ENCODE peak calls at places on chromosome 17, in eight cellular contexts. One of them, this sample, is unnamed.

GRCh38 chr17:46751425-46751824 is 67.1 kb downstream of the WNT3 start:
- DNase-seq in lower leg skin: no peak
- DNase-seq in A549: no peak
- DNase-seq in H1: no peak
- DNase-seq in vagina: no peak
- DNase-seq in esophagus squamous epithelium: no peak
- DNase-seq in upper lobe of left lung: no peak
- DNase-seq in transverse colon: no peak
- DNase-seq in this sample: no peak

GRCh38 chr17:80151333-80151732 is 4.4 kb upstream of the EIF4A3 start:
- DNase-seq in lower leg skin: no peak
- DNase-seq in A549: no peak
- DNase-seq in H1: no peak
- DNase-seq in vagina: no peak
- DNase-seq in esophagus squamous epithelium: no peak
- DNase-seq in upper lobe of left lung: no peak
- DNase-seq in transverse colon: no peak
- DNase-seq in this sample: no peak

GRCh38 chr17:2093349-2093748 is 38.4 kb downstream of the HIC1 start:
- DNase-seq in lower leg skin: no peak
- DNase-seq in A549: no peak
- DNase-seq in H1: no peak
- DNase-seq in vagina: no peak
- DNase-seq in esophagus squamous epithelium: no peak
- DNase-seq in upper lobe of left lung: peak
- DNase-seq in transverse colon: no peak
- DNase-seq in this sample: no peak

GRCh38 chr17:44220211-44221071 is 966 bp upstream of the UBTF start:
- DNase-seq in lower leg skin: peak
- DNase-seq in A549: peak
- DNase-seq in H1: no peak
- DNase-seq in vagina: no peak
- DNase-seq in esophagus squamous epithelium: no peak
- DNase-seq in upper lobe of left lung: no peak
- DNase-seq in transverse colon: peak
- DNase-seq in this sample: no peak

GRCh38 chr17:29127840-29128239 is 52.4 kb downstream of the MYO18A start:
- DNase-seq in lower leg skin: no peak
- DNase-seq in A549: no peak
- DNase-seq in H1: no peak
- DNase-seq in vagina: no peak
- DNase-seq in esophagus squamous epithelium: no peak
- DNase-seq in upper lobe of left lung: no peak
- DNase-seq in transverse colon: no peak
- DNase-seq in this sample: no peak

GRCh38 chr17:78899361-78900260 is 3.4 kb downstream of the CEP295NL start:
- DNase-seq in lower leg skin: no peak
- DNase-seq in A549: no peak
- DNase-seq in H1: no peak
- DNase-seq in vagina: no peak
- DNase-seq in esophagus squamous epithelium: no peak
- DNase-seq in upper lobe of left lung: peak
- DNase-seq in transverse colon: no peak
- DNase-seq in this sample: peak

GRCh38 chr17:48054238-48055185 is 6.4 kb downstream of the NFE2L1 start:
- DNase-seq in lower leg skin: peak
- DNase-seq in A549: no peak
- DNase-seq in H1: peak
- DNase-seq in vagina: no peak
- DNase-seq in esophagus squamous epithelium: no peak
- DNase-seq in upper lobe of left lung: peak
- DNase-seq in transverse colon: peak
- DNase-seq in this sample: no peak

GRCh38 chr17:81831957-81832607 is 1.0 kb downstream of the MCRIP1 start:
- DNase-seq in lower leg skin: no peak
- DNase-seq in A549: no peak
- DNase-seq in H1: no peak
- DNase-seq in vagina: no peak
- DNase-seq in esophagus squamous epithelium: no peak
- DNase-seq in upper lobe of left lung: peak
- DNase-seq in transverse colon: no peak
- DNase-seq in this sample: no peak

GRCh38 chr17:5042152-5043022 is 7.2 kb upstream of the SLC52A1 start:
- DNase-seq in lower leg skin: no peak
- DNase-seq in A549: no peak
- DNase-seq in H1: no peak
- DNase-seq in vagina: no peak
- DNase-seq in esophagus squamous epithelium: no peak
- DNase-seq in upper lobe of left lung: no peak
- DNase-seq in transverse colon: no peak
- DNase-seq in this sample: no peak

GRCh38 chr17:47205419-47205963 is 3.7 kb upstream of the MYL4 start:
- DNase-seq in lower leg skin: no peak
- DNase-seq in A549: no peak
- DNase-seq in H1: no peak
- DNase-seq in vagina: peak
- DNase-seq in esophagus squamous epithelium: no peak
- DNase-seq in upper lobe of left lung: peak
- DNase-seq in transverse colon: peak
- DNase-seq in this sample: no peak

GRCh38 chr17:31385428-31386285 is 5.8 kb upstream of the RAB11FIP4 start:
- DNase-seq in lower leg skin: peak
- DNase-seq in A549: no peak
- DNase-seq in H1: no peak
- DNase-seq in vagina: no peak
- DNase-seq in esophagus squamous epithelium: no peak
- DNase-seq in upper lobe of left lung: no peak
- DNase-seq in transverse colon: no peak
- DNase-seq in this sample: no peak

GRCh38 chr17:71726320-71726719 is 394.5 kb upstream of the SOX9 start:
- DNase-seq in lower leg skin: no peak
- DNase-seq in A549: no peak
- DNase-seq in H1: no peak
- DNase-seq in vagina: no peak
- DNase-seq in esophagus squamous epithelium: no peak
- DNase-seq in upper lobe of left lung: no peak
- DNase-seq in transverse colon: no peak
- DNase-seq in this sample: no peak

GRCh38 chr17:21177401-21177800 is 36.6 kb downstream of the TMEM11 start:
- DNase-seq in lower leg skin: peak
- DNase-seq in A549: no peak
- DNase-seq in H1: no peak
- DNase-seq in vagina: peak
- DNase-seq in esophagus squamous epithelium: no peak
- DNase-seq in upper lobe of left lung: no peak
- DNase-seq in transverse colon: no peak
- DNase-seq in this sample: peak

GRCh38 chr17:29007456-29008455 is 1.9 kb upstream of the SEZ6 start:
- DNase-seq in lower leg skin: no peak
- DNase-seq in A549: peak
- DNase-seq in H1: no peak
- DNase-seq in vagina: no peak
- DNase-seq in esophagus squamous epithelium: no peak
- DNase-seq in upper lobe of left lung: no peak
- DNase-seq in transverse colon: no peak
- DNase-seq in this sample: no peak

GRCh38 chr17:48672340-48672739 is 46.2 kb upstream of the HOXB9 start:
- DNase-seq in lower leg skin: no peak
- DNase-seq in A549: no peak
- DNase-seq in H1: no peak
- DNase-seq in vagina: no peak
- DNase-seq in esophagus squamous epithelium: no peak
- DNase-seq in upper lobe of left lung: no peak
- DNase-seq in transverse colon: no peak
- DNase-seq in this sample: no peak

GRCh38 chr17:82004485-82005455 is 17.9 kb downstream of the CENPX start:
- DNase-seq in lower leg skin: no peak
- DNase-seq in A549: no peak
- DNase-seq in H1: no peak
- DNase-seq in vagina: no peak
- DNase-seq in esophagus squamous epithelium: no peak
- DNase-seq in upper lobe of left lung: no peak
- DNase-seq in transverse colon: no peak
- DNase-seq in this sample: no peak

GRCh38 chr17:39603304-39604016 is 4.3 kb downstream of the NEUROD2 start:
- DNase-seq in lower leg skin: no peak
- DNase-seq in A549: no peak
- DNase-seq in H1: no peak
- DNase-seq in vagina: no peak
- DNase-seq in esophagus squamous epithelium: no peak
- DNase-seq in upper lobe of left lung: no peak
- DNase-seq in transverse colon: no peak
- DNase-seq in this sample: no peak

GRCh38 chr17:62562656-62563055 is 64.8 kb upstream of the MRC2 start:
- DNase-seq in lower leg skin: no peak
- DNase-seq in A549: peak
- DNase-seq in H1: no peak
- DNase-seq in vagina: no peak
- DNase-seq in esophagus squamous epithelium: no peak
- DNase-seq in upper lobe of left lung: no peak
- DNase-seq in transverse colon: peak
- DNase-seq in this sample: no peak

GRCh38 chr17:81142301-81143199 is 22.8 kb upstream of the PVALEF start:
- DNase-seq in lower leg skin: peak
- DNase-seq in A549: peak
- DNase-seq in H1: peak
- DNase-seq in vagina: no peak
- DNase-seq in esophagus squamous epithelium: no peak
- DNase-seq in upper lobe of left lung: peak
- DNase-seq in transverse colon: peak
- DNase-seq in this sample: no peak

GRCh38 chr17:50710650-50711049 is 2.9 kb upstream of the ANKRD40 start:
- DNase-seq in lower leg skin: no peak
- DNase-seq in A549: no peak
- DNase-seq in H1: no peak
- DNase-seq in vagina: no peak
- DNase-seq in esophagus squamous epithelium: no peak
- DNase-seq in upper lobe of left lung: no peak
- DNase-seq in transverse colon: no peak
- DNase-seq in this sample: no peak

DNA sequence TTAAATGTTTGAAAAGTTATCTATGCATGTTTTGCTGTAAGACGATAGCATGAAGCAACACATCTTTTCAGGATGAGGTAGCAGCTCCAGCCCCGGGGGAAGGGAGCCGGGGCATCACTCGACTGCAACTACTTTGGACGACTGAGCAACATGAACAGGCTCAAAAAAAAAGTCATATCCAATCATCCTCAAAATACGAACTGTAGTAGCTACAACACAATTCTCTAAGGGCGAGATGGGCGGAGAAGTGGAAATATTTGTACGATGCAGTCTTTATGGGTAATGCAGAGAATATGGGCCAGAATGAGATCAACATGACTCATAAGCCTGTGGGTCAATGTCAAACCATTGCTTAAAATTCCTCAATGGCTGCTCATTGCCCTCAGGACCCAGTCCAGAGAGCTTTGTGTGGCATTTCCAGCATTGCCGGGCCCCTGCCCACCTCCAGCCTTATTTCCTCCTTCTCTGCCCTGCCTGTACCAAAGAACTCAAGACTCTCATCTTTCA is 17.7 kb upstream of the SMURF2 start:
- DNase-seq in lower leg skin: no peak
- DNase-seq in A549: peak
- DNase-seq in H1: no peak
- DNase-seq in vagina: no peak
- DNase-seq in esophagus squamous epithelium: no peak
- DNase-seq in upper lobe of left lung: no peak
- DNase-seq in transverse colon: no peak
- DNase-seq in this sample: no peak
- TF ChIP-seq POLR2A in lower leg skin: no peak
- TF ChIP-seq POLR2A in A549: no peak
- TF ChIP-seq POLR2A in H1: no peak
- TF ChIP-seq POLR2A in vagina: no peak
- TF ChIP-seq POLR2A in esophagus squamous epithelium: no peak
- TF ChIP-seq POLR2A in upper lobe of left lung: no peak
- TF ChIP-seq POLR2A in transverse colon: no peak
- TF ChIP-seq POLR2A in this sample: no peak

DNA sequence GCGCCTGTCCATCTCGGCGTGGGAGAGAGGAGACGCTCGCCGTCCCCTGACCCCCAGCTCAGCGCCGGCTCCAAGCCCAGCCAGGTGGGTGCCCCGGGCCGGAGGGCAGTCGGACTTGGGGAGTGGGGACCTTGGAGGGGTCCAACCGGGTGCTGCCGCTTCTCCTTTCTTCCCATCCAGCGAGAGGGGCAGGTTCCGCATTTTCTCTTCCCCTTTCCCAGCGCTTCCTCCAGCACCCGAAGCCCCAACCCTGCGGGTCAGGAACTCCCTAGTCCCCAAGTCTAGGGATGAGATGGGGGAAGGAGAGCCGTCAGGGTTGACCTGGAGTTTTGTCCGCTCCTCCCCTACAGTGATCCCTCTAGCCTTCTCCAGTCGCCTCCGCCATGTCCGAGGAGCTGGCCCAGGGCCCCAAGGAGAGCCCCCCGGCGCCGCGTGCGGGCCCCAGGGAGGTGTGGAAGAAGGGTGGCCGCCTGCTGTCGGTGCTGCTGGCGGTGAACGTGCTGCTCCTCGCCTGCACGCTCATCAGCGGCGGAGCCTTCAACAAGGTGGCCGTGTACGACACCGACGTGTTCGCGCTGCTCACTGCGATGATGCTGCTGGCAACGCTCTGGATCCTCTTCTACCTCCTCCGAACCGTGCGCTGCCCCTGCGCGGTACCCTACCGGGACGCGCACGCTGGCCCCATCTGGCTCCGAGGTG is at the start of gene OTOP2:
- DNase-seq in lower leg skin: no peak
- DNase-seq in A549: no peak
- DNase-seq in H1: no peak
- DNase-seq in vagina: no peak
- DNase-seq in esophagus squamous epithelium: no peak
- DNase-seq in upper lobe of left lung: peak
- DNase-seq in transverse colon: peak
- DNase-seq in this sample: no peak
- TF ChIP-seq POLR2A in lower leg skin: no peak
- TF ChIP-seq POLR2A in A549: no peak
- TF ChIP-seq POLR2A in H1: no peak
- TF ChIP-seq POLR2A in vagina: no peak
- TF ChIP-seq POLR2A in esophagus squamous epithelium: no peak
- TF ChIP-seq POLR2A in upper lobe of left lung: no peak
- TF ChIP-seq POLR2A in transverse colon: no peak
- TF ChIP-seq POLR2A in this sample: no peak

GRCh38 chr17:77088455-77089117 is 52.2 kb upstream of the SEC14L1 start:
- DNase-seq in lower leg skin: peak
- DNase-seq in A549: peak
- DNase-seq in H1: peak
- DNase-seq in vagina: no peak
- DNase-seq in esophagus squamous epithelium: peak
- DNase-seq in upper lobe of left lung: peak
- DNase-seq in transverse colon: peak
- DNase-seq in this sample: peak
- TF ChIP-seq POLR2A in lower leg skin: no peak
- TF ChIP-seq POLR2A in A549: peak
- TF ChIP-seq POLR2A in H1: peak
- TF ChIP-seq POLR2A in vagina: no peak
- TF ChIP-seq POLR2A in esophagus squamous epithelium: peak
- TF ChIP-seq POLR2A in upper lobe of left lung: peak
- TF ChIP-seq POLR2A in transverse colon: peak
- TF ChIP-seq POLR2A in this sample: no peak

DNA sequence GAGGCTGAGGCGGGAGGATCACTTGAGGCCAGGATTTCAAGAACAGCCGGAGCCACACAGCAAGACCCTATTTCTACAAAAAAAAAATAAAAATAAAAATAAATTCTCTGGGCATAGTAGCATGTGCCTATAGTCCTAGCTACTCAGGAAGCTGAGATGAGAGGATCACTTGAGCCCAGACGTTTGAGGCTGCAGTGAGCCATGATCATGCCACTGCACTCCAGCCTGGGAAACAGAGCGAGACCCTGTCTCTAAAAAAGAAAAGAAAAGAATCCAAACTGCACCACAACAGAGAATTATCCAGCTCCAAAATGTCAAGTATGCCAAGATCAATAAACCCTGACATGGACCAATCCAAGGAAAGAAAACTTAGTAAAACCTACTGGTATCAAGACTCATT is 78.9 kb upstream of the NOL11 start:
- DNase-seq in lower leg skin: no peak
- DNase-seq in A549: no peak
- DNase-seq in H1: no peak
- DNase-seq in vagina: no peak
- DNase-seq in esophagus squamous epithelium: no peak
- DNase-seq in upper lobe of left lung: no peak
- DNase-seq in transverse colon: no peak
- DNase-seq in this sample: no peak
- TF ChIP-seq POLR2A in lower leg skin: no peak
- TF ChIP-seq POLR2A in A549: no peak
- TF ChIP-seq POLR2A in H1: no peak
- TF ChIP-seq POLR2A in vagina: no peak
- TF ChIP-seq POLR2A in esophagus squamous epithelium: no peak
- TF ChIP-seq POLR2A in upper lobe of left lung: no peak
- TF ChIP-seq POLR2A in transverse colon: no peak
- TF ChIP-seq POLR2A in this sample: no peak

This sample was measured in suprapubic skin.